ENCODE peak calls at places on chromosomes 13 and 19, in six cellular contexts. D is DMS153; A is amniotic stem cell; W is EH; H is stimulated activated CD8-positive, alpha-beta memory T cell treated with anti-CD3 and anti-CD28 coated beads, Interleukin-2, amount 100 ng/mL, for 1 hour; E is frontal cortex. C is an unnamed sample.
A peak's percentile ranks its signal among the peaks of the same experiment; 100 is the strongest.

GRCh38 chr13:109700176-109700575 is 86.2 kb downstream of the IRS2 start:
- DNase-seq in D (peak; percentile 95), A (no peak), W (peak; percentile 28), H (no peak), E (no peak), C (no peak)

GRCh38 chr19:33110201-33110910 is 21.6 kb upstream of the WDR88 start:
- DNase-seq in D (no peak), A (no peak), W (peak; percentile 50), H (no peak), E (no peak), C (no peak)

GRCh38 chr19:30861896-30862295 is 487.3 kb downstream of the TSHZ3 start:
- DNase-seq in D (no peak), A (no peak), W (no peak), H (no peak), E (no peak), C (no peak)

GRCh38 chr13:99206873-99207272 is 6.2 kb downstream of the UBAC2 start:
- DNase-seq in D (no peak), A (no peak), W (no peak), H (no peak), E (no peak), C (no peak)

GRCh38 chr13:88601949-88602348 is 930.8 kb downstream of the SLITRK5 start:
- DNase-seq in D (no peak), A (no peak), W (no peak), H (no peak), E (no peak), C (no peak)

GRCh38 chr13:23753523-23753922 is 135.7 kb downstream of the MIPEP start:
- DNase-seq in D (peak; percentile 61), A (no peak), W (peak; percentile 59), H (no peak), E (no peak), C (no peak)

GRCh38 chr13:39605677-39606320 is 2.8 kb upstream of the LHFPL6 start:
- DNase-seq in D (no peak), A (no peak), W (no peak), H (no peak), E (no peak), C (no peak)

GRCh38 chr19:5873617-5874199 is 3.4 kb upstream of the FUT5 start:
- DNase-seq in D (no peak), A (no peak), W (no peak), H (no peak), E (no peak), C (no peak)

GRCh38 chr19:7297742-7298141 is 3.5 kb upstream of the INSR start:
- DNase-seq in D (no peak), A (no peak), W (no peak), H (no peak), E (no peak), C (no peak)

GRCh38 chr19:14410054-14410774 is 8.9 kb downstream of the DDX39A start:
- DNase-seq in D (no peak), A (no peak), W (no peak), H (no peak), E (no peak), C (no peak)

GRCh38 chr13:63291701-63292100 is 1876.1 kb upstream of the PCDH20 start:
- DNase-seq in D (no peak), A (no peak), W (no peak), H (no peak), E (no peak), C (no peak)

GRCh38 chr13:95276119-95276505 is 25.1 kb downstream of the ABCC4 start:
- DNase-seq in D (no peak), A (no peak), W (no peak), H (no peak), E (no peak), C (no peak)

GRCh38 chr19:15304140-15304705 is 28.1 kb downstream of the BRD4 start:
- DNase-seq in D (no peak), A (no peak), W (peak; percentile 53), H (no peak), E (no peak), C (no peak)

GRCh38 chr19:48633148-48634035 is 3.8 kb downstream of the DBP start:
- DNase-seq in D (no peak), A (no peak), W (peak; percentile 21), H (no peak), E (no peak), C (no peak)

GRCh38 chr13:112346173-112346898 is 29.8 kb upstream of the SPACA7 start:
- DNase-seq in D (peak; percentile 78), A (no peak), W (no peak), H (no peak), E (no peak), C (no peak)

GRCh38 chr19:11090264-11091032 is 1.2 kb downstream of the LDLR start:
- DNase-seq in D (peak; percentile 95), A (peak; percentile 80), W (peak; percentile 97), H (peak; percentile 89), E (peak; percentile 91), C (peak; percentile 92)

GRCh38 chr13:50123515-50123861 is 108.2 kb downstream of the KCNRG start:
- DNase-seq in D (no peak), A (no peak), W (no peak), H (no peak), E (no peak), C (no peak)

GRCh38 chr19:17931532-17932191 is 1.2 kb upstream of the CCDC124 start:
- DNase-seq in D (no peak), A (no peak), W (no peak), H (no peak), E (no peak), C (no peak)

GRCh38 chr13:63425131-63425530 is 2009.5 kb upstream of the PCDH20 start:
- DNase-seq in D (no peak), A (no peak), W (peak; percentile 74), H (no peak), E (no peak), C (no peak)

GRCh38 chr13:84132491-84132890 is 250.2 kb upstream of the SLITRK1 start:
- DNase-seq in D (no peak), A (no peak), W (no peak), H (no peak), E (no peak), C (no peak)

GRCh38 chr19:50794778-50795664 is 4.8 kb downstream of the ACP4 start:
- DNase-seq in D (no peak), A (no peak), W (no peak), H (no peak), E (no peak), C (peak; percentile 26)

GRCh38 chr13:21901772-21902708 is 231.2 kb downstream of the FGF9 start:
- DNase-seq in D (no peak), A (no peak), W (no peak), H (no peak), E (no peak), C (no peak)

GRCh38 chr19:3817761-3818160 is 31.6 kb upstream of the MATK start:
- DNase-seq in D (no peak), A (no peak), W (no peak), H (no peak), E (no peak), C (no peak)